ENCODE peak calls at places on chromosomes 1 and 21, in four cellular contexts. Q is EL, H is T-helper 2 cell, Z is HS-5. S is an unnamed sample.

GRCh38 chr1:187854457-187854856 is 1025.7 kb downstream of the PLA2G4A start:
- DNase-seq in Q (no peak), Z (no peak), H (no peak), S (no peak)

GRCh38 chr21:24223625-24224024 is 1383.7 kb downstream of the MRPL39 start:
- DNase-seq in Q (no peak), Z (no peak), H (no peak), S (no peak)

GRCh38 chr21:21921410-21922232 is 923.4 kb downstream of the NCAM2 start:
- DNase-seq in Q (peak), H (no peak), Z (no peak), S (peak)

GRCh38 chr1:2126331-2127180 is 68.0 kb downstream of the FAAP20 start:
- DNase-seq in Q (no peak), H (no peak), Z (no peak), S (no peak)

GRCh38 chr1:20727746-20728316 is 4.7 kb downstream of the SH2D5 start:
- DNase-seq in Q (no peak), Z (no peak), H (no peak), S (no peak)

GRCh38 chr1:20962576-20963258 is 175.6 kb upstream of the HP1BP3 start:
- DNase-seq in Q (no peak), H (no peak), Z (no peak), S (no peak)

GRCh38 chr1:1833456-1833855 is 55.2 kb upstream of the NADK start:
- DNase-seq in H (no peak), Z (no peak), Q (no peak), S (no peak)

GRCh38 chr1:212292250-212292924 is 7.2 kb downstream of the PPP2R5A start:
- DNase-seq in Q (no peak), H (no peak), Z (no peak), S (no peak)

GRCh38 chr1:113278777-113279176 is 111.5 kb upstream of the MAGI3 start:
- DNase-seq in H (no peak), Z (no peak), Q (no peak), S (no peak)

GRCh38 chr21:43988506-43989230 is 23.4 kb upstream of the TRAPPC10 start:
- DNase-seq in H (no peak), Q (no peak), Z (no peak), S (no peak)

GRCh38 chr21:32335601-32336575 is 37.2 kb downstream of the MRAP start:
- DNase-seq in H (no peak), Q (no peak), Z (no peak), S (no peak)

GRCh38 chr1:1439550-1440261 is 4.2 kb downstream of the VWA1 start:
- DNase-seq in Z (no peak), H (no peak), Q (no peak), S (no peak)

GRCh38 chr1:110433803-110434202 is 17.1 kb upstream of the PROK1 start:
- DNase-seq in Z (no peak), Q (peak), H (no peak), S (no peak)

GRCh38 chr1:94884101-94884875 is 42.6 kb downstream of the CNN3 start:
- DNase-seq in Q (peak), Z (peak), H (no peak), S (peak)

GRCh38 chr1:160399544-160400283 is 650 bp upstream of the VANGL2 start:
- DNase-seq in Q (no peak), Z (no peak), H (no peak), S (no peak)

GRCh38 chr1:226549937-226550670 is 1.5 kb downstream of the STUM start:
- DNase-seq in Z (no peak), H (no peak), Q (peak), S (peak)

GRCh38 chr1:155976062-155976912 is 2.1 kb downstream of the ARHGEF2 start:
- DNase-seq in H (peak), Z (no peak), Q (peak), S (peak)

GRCh38 chr1:111818081-111818480 is 62.4 kb downstream of the DDX20 start:
- DNase-seq in H (no peak), Z (no peak), Q (no peak), S (no peak)

GRCh38 chr1:155192346-155193274 is 15.1 kb downstream of the THBS3 start:
- DNase-seq in H (peak), Z (no peak), Q (no peak), S (peak)

GRCh38 chr1:57307382-57307781 is 116.5 kb downstream of the DAB1 start:
- DNase-seq in Q (peak), H (no peak), Z (no peak), S (no peak)

GRCh38 chr1:229004227-229004833 is 266.6 kb upstream of the RAB4A start:
- DNase-seq in Q (no peak), H (no peak), Z (no peak), S (no peak)

GRCh38 chr1:35564037-35564883 is 6.7 kb downstream of the NCDN start:
- DNase-seq in Z (peak), H (peak), Q (peak), S (peak)

GRCh38 chr1:208174736-208175507 is 69.3 kb downstream of the PLXNA2 start:
- DNase-seq in H (no peak), Q (peak), Z (no peak), S (no peak)

GRCh38 chr1:67675800-67676199 is 9.2 kb upstream of the GADD45A start:
- DNase-seq in H (no peak), Q (peak), Z (no peak), S (no peak)

GRCh38 chr1:161079436-161080110 is 9.8 kb downstream of the NECTIN4 start:
- DNase-seq in Q (no peak), Z (no peak), H (no peak), S (no peak)

GRCh38 chr1:171403396-171403795 is 81.9 kb upstream of the PRRC2C start:
- DNase-seq in Z (no peak), H (no peak), Q (peak), S (no peak)

GRCh38 chr1:116273042-116273783 is 99.8 kb upstream of the ATP1A1 start:
- DNase-seq in Z (no peak), H (no peak), Q (no peak), S (peak)